ENCODE peak calls at places on chromosomes 13 and 19, in seven cellular contexts. U, E, J, R, X, C and W are unnamed samples.

GRCh38 chr13:111510502-111511218 is 190.2 kb downstream of the TEX29 start:
- DNase-seq in U (no peak), E (no peak), J (no peak), R (no peak), X (no peak), C (no peak), W (no peak)

GRCh38 chr13:59345316-59345715 is 818.4 kb downstream of the DIAPH3 start:
- DNase-seq in U (peak), E (no peak), J (no peak), R (no peak), X (peak), C (no peak), W (no peak)

GRCh38 chr19:35986664-35987570 is 8.1 kb upstream of the SDHAF1 start:
- DNase-seq in U (no peak), E (no peak), J (no peak), R (no peak), X (no peak), C (peak), W (peak)

GRCh38 chr13:114056205-114057013 is 76.0 kb downstream of the RASA3 start:
- DNase-seq in U (no peak), E (no peak), J (no peak), R (no peak), X (no peak), C (no peak), W (no peak)

GRCh38 chr19:43504426-43505185 is at the start of gene PHLDB3:
- DNase-seq in U (peak), E (no peak), J (no peak), R (peak), X (no peak), C (peak), W (no peak)

GRCh38 chr19:48614436-48615144 is at the start of gene FAM83E:
- DNase-seq in U (no peak), E (no peak), J (no peak), R (no peak), X (no peak), C (no peak), W (peak)

GRCh38 chr19:3198901-3199700 is 13.4 kb downstream of the NCLN start:
- DNase-seq in U (no peak), E (no peak), J (no peak), R (no peak), X (no peak), C (no peak), W (no peak)

GRCh38 chr19:1068111-1069001 is 1.4 kb downstream of the ARHGAP45 start:
- DNase-seq in U (no peak), E (peak), J (no peak), R (no peak), X (no peak), C (no peak), W (no peak)

GRCh38 chr19:35342430-35342829 is 5.3 kb upstream of the FFAR1 start:
- DNase-seq in U (no peak), E (no peak), J (no peak), R (no peak), X (no peak), C (no peak), W (no peak)

GRCh38 chr19:47379398-47379938 is 30.4 kb downstream of the DHX34 start:
- DNase-seq in U (no peak), E (no peak), J (peak), R (no peak), X (no peak), C (no peak), W (peak)

GRCh38 chr13:50406831-50407230 is 391.6 kb downstream of the KCNRG start:
- DNase-seq in U (no peak), E (no peak), J (no peak), R (no peak), X (no peak), C (no peak), W (no peak)

GRCh38 chr13:39406688-39407087 is 196.3 kb downstream of the LHFPL6 start:
- DNase-seq in U (no peak), E (no peak), J (no peak), R (peak), X (no peak), C (no peak), W (no peak)

GRCh38 chr13:50392977-50393376 is 377.7 kb downstream of the KCNRG start:
- DNase-seq in U (no peak), E (no peak), J (no peak), R (no peak), X (no peak), C (no peak), W (no peak)

GRCh38 chr13:51315658-51316057 is 23.8 kb upstream of the SERPINE3 start:
- DNase-seq in U (no peak), E (no peak), J (no peak), R (no peak), X (no peak), C (no peak), W (no peak)

GRCh38 chr13:39364797-39365468 is 238.1 kb downstream of the LHFPL6 start:
- DNase-seq in U (no peak), E (no peak), J (no peak), R (no peak), X (no peak), C (peak), W (no peak)

GRCh38 chr13:38777347-38778107 is 90.7 kb downstream of the FREM2 start:
- DNase-seq in U (no peak), E (no peak), J (no peak), R (no peak), X (no peak), C (no peak), W (no peak)

GRCh38 chr13:79492313-79492798 is 11.4 kb downstream of the NDFIP2 start:
- DNase-seq in U (no peak), E (peak), J (no peak), R (no peak), X (no peak), C (no peak), W (no peak)